ENCODE peak calls at places on chromosome 22, in four cellular contexts. One of them, this sample, is unnamed.

GRCh38 chr22:17194213-17194612 is 25.0 kb downstream of the ADA2 start:
- DNase-seq in T-helper 1 cell: no peak
- DNase-seq in stimulated activated CD8-positive, alpha-beta memory T cell treated with anti-CD3 and anti-CD28 coated beads, Interleukin-4, amount 100 ng/mL, for 4 hours: no peak
- DNase-seq in NCI-H460: no peak
- DNase-seq in this sample: no peak

GRCh38 chr22:37801946-37802309 is 5.8 kb upstream of the GCAT start:
- DNase-seq in T-helper 1 cell: no peak
- DNase-seq in NCI-H460: no peak
- DNase-seq in stimulated activated CD8-positive, alpha-beta memory T cell treated with anti-CD3 and anti-CD28 coated beads, Interleukin-4, amount 100 ng/mL, for 4 hours: no peak
- DNase-seq in this sample: no peak

GRCh38 chr22:28995551-28995950 is 66.1 kb downstream of the C22orf31 start:
- DNase-seq in T-helper 1 cell: no peak
- DNase-seq in stimulated activated CD8-positive, alpha-beta memory T cell treated with anti-CD3 and anti-CD28 coated beads, Interleukin-4, amount 100 ng/mL, for 4 hours: no peak
- DNase-seq in NCI-H460: no peak
- DNase-seq in this sample: no peak

GRCh38 chr22:37198290-37199102 is 10.4 kb upstream of the C1QTNF6 start:
- DNase-seq in NCI-H460: peak
- DNase-seq in T-helper 1 cell: peak
- DNase-seq in stimulated activated CD8-positive, alpha-beta memory T cell treated with anti-CD3 and anti-CD28 coated beads, Interleukin-4, amount 100 ng/mL, for 4 hours: peak
- DNase-seq in this sample: no peak

GRCh38 chr22:49686495-49687219 is 141.0 kb downstream of the BRD1 start:
- DNase-seq in NCI-H460: no peak
- DNase-seq in stimulated activated CD8-positive, alpha-beta memory T cell treated with anti-CD3 and anti-CD28 coated beads, Interleukin-4, amount 100 ng/mL, for 4 hours: no peak
- DNase-seq in T-helper 1 cell: no peak
- DNase-seq in this sample: no peak

GRCh38 chr22:48319321-48320047 is 1508.2 kb downstream of the BRD1 start:
- DNase-seq in stimulated activated CD8-positive, alpha-beta memory T cell treated with anti-CD3 and anti-CD28 coated beads, Interleukin-4, amount 100 ng/mL, for 4 hours: no peak
- DNase-seq in NCI-H460: no peak
- DNase-seq in T-helper 1 cell: no peak
- DNase-seq in this sample: no peak

GRCh38 chr22:50734986-50735738 is 2.8 kb upstream of the ACR start:
- DNase-seq in stimulated activated CD8-positive, alpha-beta memory T cell treated with anti-CD3 and anti-CD28 coated beads, Interleukin-4, amount 100 ng/mL, for 4 hours: no peak
- DNase-seq in NCI-H460: no peak
- DNase-seq in T-helper 1 cell: no peak
- DNase-seq in this sample: no peak

GRCh38 chr22:48353116-48353947 is 1474.3 kb downstream of the BRD1 start:
- DNase-seq in T-helper 1 cell: no peak
- DNase-seq in NCI-H460: no peak
- DNase-seq in stimulated activated CD8-positive, alpha-beta memory T cell treated with anti-CD3 and anti-CD28 coated beads, Interleukin-4, amount 100 ng/mL, for 4 hours: no peak
- DNase-seq in this sample: no peak

GRCh38 chr22:24333301-24333700 is 62.7 kb downstream of the SPECC1L start:
- DNase-seq in T-helper 1 cell: no peak
- DNase-seq in stimulated activated CD8-positive, alpha-beta memory T cell treated with anti-CD3 and anti-CD28 coated beads, Interleukin-4, amount 100 ng/mL, for 4 hours: no peak
- DNase-seq in NCI-H460: no peak
- DNase-seq in this sample: no peak